ENCODE peak calls at places on chromosomes 6 and 20, in ten cellular contexts. One of them, this sample, is unnamed.

GRCh38 chr6:143007626-143008025 is 53.1 kb upstream of the AIG1 start:
- DNase-seq in esophagus squamous epithelium: no peak
- DNase-seq in pancreas: no peak
- DNase-seq in body of pancreas: no peak
- DNase-seq in lower lobe of right lung: no peak
- DNase-seq in hepatocyte: no peak
- DNase-seq in CD8-positive, alpha-beta T cell: no peak
- DNase-seq in AG04450: no peak
- DNase-seq in upper lobe of right lung: no peak
- DNase-seq in Peyer's patch: no peak
- DNase-seq in this sample: no peak

GRCh38 chr6:40722081-40722480 is 134.9 kb upstream of the LRFN2 start:
- DNase-seq in esophagus squamous epithelium: no peak
- DNase-seq in pancreas: no peak
- DNase-seq in body of pancreas: no peak
- DNase-seq in lower lobe of right lung: no peak
- DNase-seq in hepatocyte: peak; percentile 43
- DNase-seq in CD8-positive, alpha-beta T cell: no peak
- DNase-seq in AG04450: no peak
- DNase-seq in upper lobe of right lung: no peak
- DNase-seq in Peyer's patch: no peak
- DNase-seq in this sample: no peak

GRCh38 chr6:80640176-80640575 is 533.7 kb downstream of the BCKDHB start:
- DNase-seq in esophagus squamous epithelium: no peak
- DNase-seq in pancreas: no peak
- DNase-seq in body of pancreas: no peak
- DNase-seq in lower lobe of right lung: no peak
- DNase-seq in hepatocyte: no peak
- DNase-seq in CD8-positive, alpha-beta T cell: no peak
- DNase-seq in AG04450: no peak
- DNase-seq in upper lobe of right lung: no peak
- DNase-seq in Peyer's patch: no peak
- DNase-seq in this sample: no peak

GRCh38 chr20:24465730-24466129 is 3.7 kb upstream of the SYNDIG1 start:
- DNase-seq in esophagus squamous epithelium: no peak
- DNase-seq in pancreas: no peak
- DNase-seq in body of pancreas: no peak
- DNase-seq in lower lobe of right lung: no peak
- DNase-seq in hepatocyte: no peak
- DNase-seq in CD8-positive, alpha-beta T cell: no peak
- DNase-seq in AG04450: no peak
- DNase-seq in upper lobe of right lung: no peak
- DNase-seq in Peyer's patch: no peak
- DNase-seq in this sample: no peak

GRCh38 chr6:140790109-140790508 is 1342.6 kb upstream of the GJE1 start:
- DNase-seq in esophagus squamous epithelium: no peak
- DNase-seq in pancreas: no peak
- DNase-seq in body of pancreas: no peak
- DNase-seq in lower lobe of right lung: no peak
- DNase-seq in hepatocyte: no peak
- DNase-seq in CD8-positive, alpha-beta T cell: no peak
- DNase-seq in AG04450: no peak
- DNase-seq in upper lobe of right lung: no peak
- DNase-seq in Peyer's patch: no peak
- DNase-seq in this sample: no peak

GRCh38 chr20:42150230-42150629 is 532.1 kb upstream of the CHD6 start:
- DNase-seq in esophagus squamous epithelium: no peak
- DNase-seq in pancreas: no peak
- DNase-seq in body of pancreas: no peak
- DNase-seq in lower lobe of right lung: no peak
- DNase-seq in hepatocyte: no peak
- DNase-seq in CD8-positive, alpha-beta T cell: no peak
- DNase-seq in AG04450: no peak
- DNase-seq in upper lobe of right lung: no peak
- DNase-seq in Peyer's patch: no peak
- DNase-seq in this sample: no peak

GRCh38 chr6:90131091-90131490 is 165.6 kb downstream of the BACH2 start:
- DNase-seq in esophagus squamous epithelium: no peak
- DNase-seq in pancreas: no peak
- DNase-seq in body of pancreas: no peak
- DNase-seq in lower lobe of right lung: no peak
- DNase-seq in hepatocyte: no peak
- DNase-seq in CD8-positive, alpha-beta T cell: no peak
- DNase-seq in AG04450: no peak
- DNase-seq in upper lobe of right lung: no peak
- DNase-seq in Peyer's patch: no peak
- DNase-seq in this sample: no peak

GRCh38 chr20:35311409-35311808 is 19.2 kb upstream of the FAM83C start:
- DNase-seq in esophagus squamous epithelium: no peak
- DNase-seq in pancreas: no peak
- DNase-seq in body of pancreas: no peak
- DNase-seq in lower lobe of right lung: no peak
- DNase-seq in hepatocyte: no peak
- DNase-seq in CD8-positive, alpha-beta T cell: no peak
- DNase-seq in AG04450: no peak
- DNase-seq in upper lobe of right lung: no peak
- DNase-seq in Peyer's patch: peak; percentile 69
- DNase-seq in this sample: no peak

GRCh38 chr20:1800777-1801176 is 94.4 kb upstream of the SIRPA start:
- DNase-seq in esophagus squamous epithelium: no peak
- DNase-seq in pancreas: no peak
- DNase-seq in body of pancreas: no peak
- DNase-seq in lower lobe of right lung: no peak
- DNase-seq in hepatocyte: no peak
- DNase-seq in CD8-positive, alpha-beta T cell: no peak
- DNase-seq in AG04450: no peak
- DNase-seq in upper lobe of right lung: no peak
- DNase-seq in Peyer's patch: no peak
- DNase-seq in this sample: no peak

GRCh38 chr6:138776659-138777058 is 3.1 kb downstream of the CCDC28A start:
- DNase-seq in esophagus squamous epithelium: no peak
- DNase-seq in pancreas: no peak
- DNase-seq in body of pancreas: no peak
- DNase-seq in lower lobe of right lung: no peak
- DNase-seq in hepatocyte: no peak
- DNase-seq in CD8-positive, alpha-beta T cell: no peak
- DNase-seq in AG04450: no peak
- DNase-seq in upper lobe of right lung: no peak
- DNase-seq in Peyer's patch: no peak
- DNase-seq in this sample: no peak

GRCh38 chr6:138769102-138769676 is 4.4 kb upstream of the CCDC28A start:
- DNase-seq in esophagus squamous epithelium: no peak
- DNase-seq in pancreas: no peak
- DNase-seq in body of pancreas: no peak
- DNase-seq in lower lobe of right lung: no peak
- DNase-seq in hepatocyte: peak; percentile 29
- DNase-seq in CD8-positive, alpha-beta T cell: no peak
- DNase-seq in AG04450: no peak
- DNase-seq in upper lobe of right lung: no peak
- DNase-seq in Peyer's patch: no peak
- DNase-seq in this sample: no peak

GRCh38 chr6:138774370-138774769 is 801 bp downstream of the CCDC28A start:
- DNase-seq in esophagus squamous epithelium: no peak
- DNase-seq in pancreas: no peak
- DNase-seq in body of pancreas: no peak
- DNase-seq in lower lobe of right lung: no peak
- DNase-seq in hepatocyte: no peak
- DNase-seq in CD8-positive, alpha-beta T cell: no peak
- DNase-seq in AG04450: no peak
- DNase-seq in upper lobe of right lung: no peak
- DNase-seq in Peyer's patch: no peak
- DNase-seq in this sample: no peak

GRCh38 chr6:138772596-138773176 is 883 bp upstream of the CCDC28A start:
- DNase-seq in esophagus squamous epithelium: no peak
- DNase-seq in pancreas: no peak
- DNase-seq in body of pancreas: no peak
- DNase-seq in lower lobe of right lung: no peak
- DNase-seq in hepatocyte: no peak
- DNase-seq in CD8-positive, alpha-beta T cell: no peak
- DNase-seq in AG04450: no peak
- DNase-seq in upper lobe of right lung: no peak
- DNase-seq in Peyer's patch: no peak
- DNase-seq in this sample: no peak

GRCh38 chr6:138773177-138774091 is at the start of gene CCDC28A:
- DNase-seq in esophagus squamous epithelium: peak; percentile 94
- DNase-seq in pancreas: peak; percentile 88
- DNase-seq in body of pancreas: peak; percentile 93
- DNase-seq in lower lobe of right lung: peak; percentile 96
- DNase-seq in hepatocyte: peak; percentile 96
- DNase-seq in CD8-positive, alpha-beta T cell: peak; percentile 96
- DNase-seq in AG04450: peak; percentile 83
- DNase-seq in upper lobe of right lung: peak; percentile 96
- DNase-seq in Peyer's patch: peak; percentile 97
- DNase-seq in this sample: peak; percentile 95
- TF ChIP-seq CTCF in esophagus squamous epithelium: peak; percentile 33
- TF ChIP-seq CTCF in pancreas: no peak
- TF ChIP-seq CTCF in body of pancreas: no peak
- TF ChIP-seq CTCF in lower lobe of right lung: no peak
- TF ChIP-seq CTCF in hepatocyte: no peak
- TF ChIP-seq CTCF in CD8-positive, alpha-beta T cell: no peak
- TF ChIP-seq CTCF in AG04450: no peak
- TF ChIP-seq CTCF in upper lobe of right lung: no peak
- TF ChIP-seq CTCF in Peyer's patch: peak; percentile 8
- TF ChIP-seq CTCF in this sample: no peak

GRCh38 chr20:19981091-19981490 is 36.1 kb upstream of the NAA20 start:
- DNase-seq in esophagus squamous epithelium: no peak
- DNase-seq in pancreas: peak; percentile 48
- DNase-seq in body of pancreas: no peak
- DNase-seq in lower lobe of right lung: no peak
- DNase-seq in hepatocyte: no peak
- DNase-seq in CD8-positive, alpha-beta T cell: no peak
- DNase-seq in AG04450: no peak
- DNase-seq in upper lobe of right lung: no peak
- DNase-seq in Peyer's patch: no peak
- DNase-seq in this sample: no peak

GRCh38 chr20:19976595-19977372 is 40.4 kb upstream of the NAA20 start:
- DNase-seq in esophagus squamous epithelium: no peak
- DNase-seq in pancreas: peak; percentile 68
- DNase-seq in body of pancreas: peak; percentile 73
- DNase-seq in lower lobe of right lung: peak; percentile 83
- DNase-seq in hepatocyte: peak; percentile 62
- DNase-seq in CD8-positive, alpha-beta T cell: no peak
- DNase-seq in AG04450: no peak
- DNase-seq in upper lobe of right lung: peak; percentile 84
- DNase-seq in Peyer's patch: no peak
- DNase-seq in this sample: no peak

GRCh38 chr20:19977373-19977770 is 39.8 kb upstream of the NAA20 start:
- DNase-seq in esophagus squamous epithelium: no peak
- DNase-seq in pancreas: no peak
- DNase-seq in body of pancreas: no peak
- DNase-seq in lower lobe of right lung: no peak
- DNase-seq in hepatocyte: no peak
- DNase-seq in CD8-positive, alpha-beta T cell: no peak
- DNase-seq in AG04450: no peak
- DNase-seq in upper lobe of right lung: no peak
- DNase-seq in Peyer's patch: no peak
- DNase-seq in this sample: no peak

GRCh38 chr20:19975901-19976300 is 41.3 kb upstream of the NAA20 start:
- DNase-seq in esophagus squamous epithelium: no peak
- DNase-seq in pancreas: no peak
- DNase-seq in body of pancreas: peak; percentile 54
- DNase-seq in lower lobe of right lung: no peak
- DNase-seq in hepatocyte: no peak
- DNase-seq in CD8-positive, alpha-beta T cell: no peak
- DNase-seq in AG04450: no peak
- DNase-seq in upper lobe of right lung: no peak
- DNase-seq in Peyer's patch: no peak
- DNase-seq in this sample: no peak

GRCh38 chr20:19978511-19979210 is 38.5 kb upstream of the NAA20 start:
- DNase-seq in esophagus squamous epithelium: no peak
- DNase-seq in pancreas: no peak
- DNase-seq in body of pancreas: no peak
- DNase-seq in lower lobe of right lung: no peak
- DNase-seq in hepatocyte: no peak
- DNase-seq in CD8-positive, alpha-beta T cell: no peak
- DNase-seq in AG04450: no peak
- DNase-seq in upper lobe of right lung: no peak
- DNase-seq in Peyer's patch: no peak
- DNase-seq in this sample: no peak
- H3K27ac ChIP-seq in esophagus squamous epithelium: peak overlapping the region; percentile 87
- H3K27ac ChIP-seq in pancreas: no peak overlapping the region
- H3K27ac ChIP-seq in body of pancreas: peak overlapping the region; percentile 94
- H3K27ac ChIP-seq in lower lobe of right lung: peak overlapping the region; percentile 89
- H3K27ac ChIP-seq in hepatocyte: peak overlapping the region; percentile 89
- H3K27ac ChIP-seq in CD8-positive, alpha-beta T cell: no peak overlapping the region
- H3K27ac ChIP-seq in AG04450: no peak overlapping the region
- H3K27ac ChIP-seq in upper lobe of right lung: peak overlapping the region; percentile 87
- H3K27ac ChIP-seq in Peyer's patch: peak overlapping the region; percentile 6
- H3K27ac ChIP-seq in this sample: no peak overlapping the region

DNA sequence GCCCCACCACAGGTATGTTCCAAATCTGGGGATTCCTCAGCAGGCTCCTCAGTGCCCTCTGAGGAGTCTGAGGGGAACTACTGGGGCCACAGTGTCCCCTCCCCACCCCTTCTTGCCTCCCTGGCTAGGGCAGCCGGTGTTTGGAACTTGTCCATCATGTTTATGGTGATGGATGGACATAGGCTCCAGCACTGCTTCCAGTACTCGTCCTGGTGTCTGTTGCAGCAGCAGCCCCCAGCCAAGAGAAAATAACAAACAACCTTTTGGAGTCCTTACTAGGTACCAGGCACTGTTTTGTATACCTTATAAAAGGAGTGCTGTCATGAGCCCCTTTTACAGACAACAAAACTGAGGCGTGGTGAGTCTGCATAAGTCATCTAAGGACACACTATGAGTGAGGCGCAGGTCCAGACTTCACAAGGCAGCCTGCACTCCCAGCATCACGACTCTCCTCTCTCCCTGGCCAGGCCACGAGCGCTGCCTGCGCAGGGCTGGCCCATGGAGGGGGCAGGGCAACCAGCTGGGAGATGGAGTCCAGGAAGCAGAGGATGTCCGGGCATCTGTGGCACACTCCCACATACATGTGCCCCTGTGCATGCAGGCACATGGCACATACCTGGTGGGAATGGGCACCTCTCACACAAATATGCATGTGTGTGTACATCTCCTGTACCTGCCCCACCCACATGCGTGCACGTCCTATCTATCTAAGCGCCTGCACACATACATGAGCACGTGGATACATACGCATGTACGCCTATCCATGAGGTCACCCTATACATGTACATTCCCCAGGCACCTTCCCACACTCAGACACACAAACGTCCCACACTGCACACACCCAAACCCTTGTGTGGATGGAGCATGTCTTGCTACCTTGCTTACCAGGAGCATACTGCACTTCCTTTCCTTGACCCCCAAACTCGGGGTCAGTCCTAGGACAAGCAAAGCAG is 152.7 kb downstream of the VEGFA start:
- DNase-seq in esophagus squamous epithelium: no peak
- DNase-seq in pancreas: no peak
- DNase-seq in body of pancreas: no peak
- DNase-seq in lower lobe of right lung: peak; percentile 32
- DNase-seq in hepatocyte: no peak
- DNase-seq in CD8-positive, alpha-beta T cell: no peak
- DNase-seq in AG04450: no peak
- DNase-seq in upper lobe of right lung: peak; percentile 37
- DNase-seq in Peyer's patch: no peak
- DNase-seq in this sample: no peak
- TF ChIP-seq CTCF in esophagus squamous epithelium: no peak
- TF ChIP-seq CTCF in pancreas: no peak
- TF ChIP-seq CTCF in body of pancreas: no peak
- TF ChIP-seq CTCF in lower lobe of right lung: no peak
- TF ChIP-seq CTCF in hepatocyte: no peak
- TF ChIP-seq CTCF in CD8-positive, alpha-beta T cell: no peak
- TF ChIP-seq CTCF in AG04450: no peak
- TF ChIP-seq CTCF in upper lobe of right lung: no peak
- TF ChIP-seq CTCF in Peyer's patch: no peak
- TF ChIP-seq CTCF in this sample: no peak

GRCh38 chr6:32163559-32164258 is 686 bp upstream of the EGFL8 start:
- DNase-seq in esophagus squamous epithelium: no peak
- DNase-seq in pancreas: no peak
- DNase-seq in body of pancreas: no peak
- DNase-seq in lower lobe of right lung: no peak
- DNase-seq in hepatocyte: no peak
- DNase-seq in CD8-positive, alpha-beta T cell: no peak
- DNase-seq in AG04450: no peak
- DNase-seq in upper lobe of right lung: no peak
- DNase-seq in Peyer's patch: no peak
- DNase-seq in this sample: no peak
- H3K27ac ChIP-seq in esophagus squamous epithelium: peak overlapping the region; percentile 46
- H3K27ac ChIP-seq in pancreas: no peak overlapping the region
- H3K27ac ChIP-seq in body of pancreas: peak overlapping the region; percentile 9
- H3K27ac ChIP-seq in lower lobe of right lung: peak overlapping the region; percentile 69
- H3K27ac ChIP-seq in hepatocyte: no peak overlapping the region
- H3K27ac ChIP-seq in CD8-positive, alpha-beta T cell: no peak overlapping the region
- H3K27ac ChIP-seq in AG04450: no peak overlapping the region
- H3K27ac ChIP-seq in upper lobe of right lung: peak overlapping the region; percentile 42
- H3K27ac ChIP-seq in Peyer's patch: no peak overlapping the region
- H3K27ac ChIP-seq in this sample: no peak overlapping the region